ENCODE peak calls at places on chromosomes 16 and 17, in nine cellular contexts. B is transverse colon, S is cardiac muscle cell, A is heart right ventricle, M is psoas muscle, H is breast epithelium, O is PC-3, I is IMR-90, Y is A673. D is an unnamed sample.

GRCh38 chr16:705748-706188 is at the start of gene FBXL16:
- DNase-seq in B (no peak), S (no peak), A (no peak), M (no peak), H (no peak), O (peak; percentile 49), I (no peak), Y (peak; percentile 73), D (no peak)

GRCh38 chr17:8001976-8002645 is at the start of gene GUCY2D:
- DNase-seq in B (peak; percentile 39), S (no peak), A (no peak), M (no peak), H (peak; percentile 45), O (no peak), I (no peak), Y (no peak), D (no peak)

GRCh38 chr16:82814059-82814458 is 187.3 kb downstream of the CDH13 start:
- DNase-seq in B (no peak), S (no peak), A (no peak), M (no peak), H (no peak), O (no peak), I (no peak), Y (no peak), D (no peak)

GRCh38 chr17:2707721-2708584 is 3.6 kb downstream of the CLUH start:
- DNase-seq in B (peak; percentile 35), S (peak; percentile 67), A (peak; percentile 83), M (peak; percentile 86), H (no peak), O (no peak), I (no peak), Y (no peak), D (no peak)

GRCh38 chr17:80227666-80228065 is 7.4 kb downstream of the SLC26A11 start:
- DNase-seq in B (no peak), S (no peak), A (no peak), M (no peak), H (no peak), O (no peak), I (no peak), Y (no peak), D (no peak)

GRCh38 chr17:44307387-44308186 is 814 bp upstream of the RUNDC3A start:
- DNase-seq in B (peak; percentile 25), S (peak; percentile 85), A (no peak), M (peak; percentile 42), H (no peak), O (no peak), I (no peak), Y (peak; percentile 27), D (no peak)

GRCh38 chr17:17590141-17590735 is 1.3 kb downstream of the PEMT start:
- DNase-seq in B (no peak), S (peak; percentile 49), A (no peak), M (no peak), H (no peak), O (no peak), I (no peak), Y (no peak), D (no peak)

GRCh38 chr16:88058817-88059216 is 107.6 kb downstream of the BANP start:
- DNase-seq in B (no peak), S (no peak), A (no peak), M (no peak), H (no peak), O (no peak), I (no peak), Y (no peak), D (no peak)

GRCh38 chr16:2468725-2469398 is 2.2 kb upstream of the NTN3 start:
- DNase-seq in B (no peak), S (no peak), A (peak; percentile 51), M (no peak), H (no peak), O (no peak), I (no peak), Y (peak; percentile 65), D (peak; percentile 72)

GRCh38 chr16:87252269-87252970 is 64.8 kb downstream of the C16orf95 start:
- DNase-seq in B (no peak), S (no peak), A (no peak), M (no peak), H (no peak), O (peak; percentile 25), I (no peak), Y (no peak), D (no peak)

GRCh38 chr17:10197721-10198508 is 491 bp downstream of the GAS7 start:
- DNase-seq in B (no peak), S (peak; percentile 55), A (peak; percentile 30), M (peak; percentile 19), H (no peak), O (no peak), I (no peak), Y (no peak), D (no peak)

GRCh38 chr17:50080096-50080480 is 15.1 kb upstream of the PDK2 start:
- DNase-seq in B (no peak), S (no peak), A (no peak), M (no peak), H (no peak), O (no peak), I (no peak), Y (no peak), D (no peak)

GRCh38 chr17:50080827-50081226 is 14.3 kb upstream of the PDK2 start:
- DNase-seq in B (peak; percentile 67), S (no peak), A (no peak), M (peak; percentile 71), H (no peak), O (no peak), I (no peak), Y (no peak), D (no peak)

GRCh38 chr17:50078430-50078829 is 16.7 kb upstream of the PDK2 start:
- DNase-seq in B (no peak), S (no peak), A (no peak), M (no peak), H (no peak), O (no peak), I (no peak), Y (no peak), D (no peak)

GRCh38 chr17:50081757-50082156 is 13.4 kb upstream of the PDK2 start:
- DNase-seq in B (no peak), S (no peak), A (no peak), M (no peak), H (no peak), O (no peak), I (no peak), Y (no peak), D (no peak)

DNA sequence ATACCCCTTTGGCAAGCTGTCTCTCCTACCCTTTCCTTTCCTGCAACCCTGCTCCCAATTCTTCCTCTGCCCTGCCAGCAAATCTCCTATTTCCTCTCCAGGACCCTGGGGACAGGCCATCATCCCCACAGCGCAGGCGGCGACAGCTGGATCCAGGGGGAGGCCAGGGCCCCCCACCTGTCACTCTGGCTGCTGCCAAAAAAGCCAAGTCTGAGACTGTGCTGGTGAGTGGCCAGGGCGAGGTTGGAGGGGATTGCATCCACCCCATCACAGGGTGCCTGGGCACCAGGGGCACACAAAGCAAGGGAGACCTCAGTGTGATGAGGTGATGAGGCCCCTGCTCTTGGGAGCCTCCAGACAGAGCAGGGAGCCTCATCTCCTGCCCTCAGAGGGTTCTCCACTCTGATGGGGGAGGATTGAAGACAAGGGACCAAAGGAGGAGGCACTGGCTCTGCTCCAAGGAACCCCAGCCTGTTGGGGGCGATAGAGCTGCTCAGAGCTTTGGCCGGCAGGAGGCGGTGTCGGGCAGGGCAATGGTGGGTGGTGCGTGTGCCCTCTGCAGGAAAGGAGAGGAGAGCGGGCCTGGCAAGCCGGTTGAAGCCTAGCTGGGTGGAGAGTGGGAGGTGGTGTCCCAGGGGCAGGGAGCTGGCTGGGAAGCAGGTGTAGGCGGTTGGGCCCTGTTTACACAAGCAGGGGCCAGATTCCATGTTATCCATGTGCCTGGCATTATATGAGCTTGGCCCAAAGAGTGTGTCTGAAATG is 15.6 kb upstream of the PDK2 start:
- DNase-seq in B (peak; percentile 81), S (no peak), A (no peak), M (no peak), H (no peak), O (peak; percentile 70), I (no peak), Y (peak; percentile 61), D (no peak)
- TF ChIP-seq CTCF in B (peak; percentile 77), S (peak; percentile 57), A (peak; percentile 37), M (peak; percentile 36), H (peak; percentile 47), O (peak; percentile 98), I (peak; percentile 67), Y (peak; percentile 81), D (peak; percentile 100)

GRCh38 chr17:19713462-19713861 is 2.9 kb downstream of the SLC47A2 start:
- DNase-seq in B (no peak), S (no peak), A (no peak), M (no peak), H (no peak), O (peak; percentile 16), I (no peak), Y (no peak), D (no peak)
- H3K4me3 ChIP-seq in B (no peak overlapping the region), S (no peak overlapping the region), A (no peak overlapping the region), M (no peak overlapping the region), H (no peak overlapping the region), O (no peak overlapping the region), I (no peak overlapping the region), Y (no peak overlapping the region), D (no peak overlapping the region)

DNA sequence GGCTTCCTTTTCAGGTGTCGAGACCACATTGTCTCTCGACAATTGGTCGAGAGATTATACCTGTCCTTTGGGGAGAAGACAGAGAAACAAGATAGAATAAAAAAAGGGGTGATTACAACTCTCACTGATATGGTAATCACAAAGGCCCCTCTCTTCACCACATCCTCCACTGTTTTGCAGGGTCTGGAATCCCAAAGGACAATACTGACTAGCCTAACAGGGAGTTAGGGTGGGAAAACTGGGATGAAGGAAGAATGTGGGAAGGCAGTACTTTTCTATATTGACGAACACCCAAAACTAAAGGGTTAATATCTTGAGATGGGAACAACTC is 6.1 kb downstream of the ABCA5 start:
- DNase-seq in B (no peak), S (no peak), A (no peak), M (no peak), H (no peak), O (no peak), I (no peak), Y (no peak), D (no peak)
- H3K36me3 ChIP-seq in B (no peaks in the 10 kb centered on the region), S (no peaks in the 10 kb centered on the region), A (no peaks in the 10 kb centered on the region), M (peaks cover 3% of the 10 kb centered on the region), H (no peaks in the 10 kb centered on the region), O (no peaks in the 10 kb centered on the region), I (no peaks in the 10 kb centered on the region), Y (no peaks in the 10 kb centered on the region), D (no peaks in the 10 kb centered on the region)

DNA sequence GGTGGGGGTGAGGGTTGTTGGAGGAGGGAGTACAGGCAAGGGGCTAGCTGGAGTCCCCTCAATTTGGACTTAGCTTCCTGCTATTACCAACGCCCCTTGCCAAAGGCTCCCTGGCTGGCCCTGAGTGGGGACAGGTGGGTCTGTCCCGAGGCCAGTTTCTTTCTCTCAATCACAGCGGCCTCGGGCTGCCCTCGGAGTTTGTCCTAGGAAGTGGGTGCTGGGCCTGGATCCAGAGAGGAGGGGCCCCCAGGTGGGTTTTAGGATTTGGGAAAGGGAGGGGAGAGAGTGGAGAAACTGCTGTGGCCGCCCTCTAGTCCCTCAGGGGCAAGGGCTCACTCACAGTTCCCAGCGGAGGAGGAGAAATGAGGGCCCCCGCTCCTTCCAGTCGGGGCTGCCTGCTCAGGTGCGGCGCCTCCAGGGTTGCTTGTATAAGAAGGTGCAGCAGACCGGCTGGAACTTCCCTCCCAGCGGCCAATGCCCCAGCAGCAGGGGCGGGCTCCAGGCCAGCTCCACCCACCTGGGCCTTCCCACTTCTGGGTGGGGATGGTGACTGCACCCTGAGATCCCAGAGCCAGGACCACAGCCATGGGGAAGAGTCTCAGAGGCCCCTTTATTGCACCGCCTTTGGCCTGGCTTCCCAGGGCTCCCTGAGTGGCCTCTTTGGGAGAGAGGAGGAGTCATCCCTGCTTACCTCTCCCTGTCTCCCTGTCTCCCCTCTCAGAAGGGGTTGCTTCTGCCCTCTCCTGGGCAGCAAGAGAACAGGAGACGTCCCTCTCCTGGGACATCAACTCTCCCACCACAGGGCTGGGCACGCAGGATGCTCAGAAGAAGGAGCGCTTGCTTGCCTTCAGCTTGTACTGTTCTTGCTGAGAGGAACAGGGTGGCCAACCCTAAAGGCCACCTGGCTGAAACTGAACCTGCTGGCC is 112.0 kb upstream of the SMURF2 start:
- DNase-seq in B (peak; percentile 90), S (peak; percentile 47), A (no peak), M (no peak), H (no peak), O (peak; percentile 96), I (peak; percentile 75), Y (peak; percentile 77), D (peak; percentile 74)
- TF ChIP-seq CTCF in B (peak; percentile 41), S (peak; percentile 53), A (peak; percentile 29), M (no peak), H (no peak), O (peak; percentile 87), I (peak; percentile 58), Y (peak; percentile 63), D (peak; percentile 58)